ENCODE peak calls at places on chromosome 17, in nine cellular contexts. Y, B, Q, N, F, W, P, T and E are unnamed samples.

GRCh38 chr17:76359375-76359774 is 5.7 kb upstream of the PRPSAP1 start:
- DNase-seq in F (no peak), Y (no peak), B (no peak), W (no peak), N (no peak), T (no peak), P (no peak), Q (no peak), E (no peak)

GRCh38 chr17:78284146-78284545 is 52.7 kb downstream of the TMEM235 start:
- DNase-seq in W (no peak), F (no peak), T (no peak), Q (no peak), P (no peak), B (peak; percentile 55), N (no peak), Y (peak; percentile 95), E (no peak)

GRCh38 chr17:81043725-81044427 is 8.9 kb downstream of the BAIAP2 start:
- DNase-seq in B (peak; percentile 89), Y (no peak), F (peak; percentile 89), Q (no peak), T (peak; percentile 43), P (no peak), W (peak; percentile 46), N (peak; percentile 83), E (no peak)

GRCh38 chr17:37218849-37219248 is 156.9 kb upstream of the C17orf78 start:
- DNase-seq in T (no peak), P (no peak), B (no peak), W (no peak), Q (no peak), F (no peak), Y (no peak), N (no peak), E (no peak)

GRCh38 chr17:1752425-1752941 is 9.4 kb upstream of the SERPINF1 start:
- DNase-seq in Q (no peak), N (no peak), Y (peak; percentile 42), F (peak; percentile 41), W (no peak), B (peak; percentile 73), T (no peak), P (no peak), E (no peak)

GRCh38 chr17:39208893-39209292 is 8.8 kb downstream of the RPL19 start:
- DNase-seq in P (peak; percentile 53), T (peak; percentile 65), Q (no peak), N (no peak), B (peak; percentile 77), Y (peak; percentile 74), F (no peak), W (no peak), E (no peak)

GRCh38 chr17:55057184-55057583 is 88.6 kb downstream of the STXBP4 start:
- DNase-seq in T (no peak), Y (no peak), B (no peak), F (peak; percentile 59), N (no peak), P (no peak), W (no peak), Q (no peak), E (no peak)

GRCh38 chr17:58520843-58521430 is 6.5 kb upstream of the MTMR4 start:
- DNase-seq in F (peak; percentile 32), Y (peak; percentile 63), W (no peak), Q (peak; percentile 51), P (no peak), B (peak; percentile 90), N (no peak), T (peak; percentile 30), E (no peak)

GRCh38 chr17:47694018-47694817 is at the start of gene TBKBP1:
- DNase-seq in P (peak; percentile 57), Y (peak; percentile 81), W (peak; percentile 47), Q (peak; percentile 87), T (peak; percentile 69), N (no peak), F (peak; percentile 51), B (peak; percentile 96), E (peak; percentile 89)

GRCh38 chr17:40536731-40537171 is 28.5 kb downstream of the CCR7 start:
- DNase-seq in F (no peak), Y (no peak), B (no peak), Q (no peak), W (peak; percentile 72), P (peak; percentile 15), N (no peak), T (no peak), E (no peak)

GRCh38 chr17:49494399-49494798 is 694 bp upstream of the NGFR start:
- DNase-seq in P (no peak), W (no peak), Q (no peak), T (no peak), F (no peak), Y (no peak), N (no peak), B (no peak), E (no peak)

GRCh38 chr17:74813793-74814192 is 37.6 kb upstream of the NAT9 start:
- DNase-seq in W (no peak), N (no peak), F (no peak), B (no peak), T (no peak), Q (no peak), Y (no peak), P (no peak), E (no peak)

GRCh38 chr17:74815671-74816370 is 39.7 kb upstream of the NAT9 start:
- DNase-seq in W (no peak), N (no peak), Q (no peak), T (peak; percentile 85), P (no peak), Y (no peak), B (peak; percentile 92), F (no peak), E (no peak)

GRCh38 chr17:74812109-74812864 is 36.1 kb upstream of the NAT9 start:
- DNase-seq in B (no peak), Q (no peak), Y (no peak), N (no peak), W (no peak), T (no peak), P (no peak), F (no peak), E (no peak)

GRCh38 chr17:74815067-74815466 is 38.9 kb upstream of the NAT9 start:
- DNase-seq in T (no peak), B (no peak), N (no peak), Y (no peak), F (no peak), P (no peak), W (no peak), Q (no peak), E (no peak)

GRCh38 chr17:74814453-74814852 is 38.3 kb upstream of the NAT9 start:
- DNase-seq in Q (no peak), T (no peak), F (peak; percentile 27), N (no peak), Y (no peak), P (no peak), B (no peak), W (no peak), E (no peak)
- TF ChIP-seq CTCF in Q (no peak), T (peak; percentile 39), F (peak; percentile 52), N (peak; percentile 18), Y (no peak), P (no peak), B (no peak), W (no peak), E (no peak)

GRCh38 chr17:5608696-5609095 is 24.4 kb upstream of the NLRP1 start:
- DNase-seq in B (no peak), Y (no peak), T (no peak), Q (no peak), N (no peak), W (no peak), F (no peak), P (no peak), E (no peak)

GRCh38 chr17:5610956-5611355 is 26.6 kb upstream of the NLRP1 start:
- DNase-seq in F (no peak), P (no peak), Q (no peak), N (no peak), Y (peak; percentile 63), W (no peak), B (no peak), T (peak; percentile 11), E (no peak)

GRCh38 chr17:5607946-5608345 is 23.6 kb upstream of the NLRP1 start:
- DNase-seq in T (no peak), N (no peak), W (no peak), P (no peak), F (no peak), Q (no peak), B (no peak), Y (no peak), E (no peak)

DNA sequence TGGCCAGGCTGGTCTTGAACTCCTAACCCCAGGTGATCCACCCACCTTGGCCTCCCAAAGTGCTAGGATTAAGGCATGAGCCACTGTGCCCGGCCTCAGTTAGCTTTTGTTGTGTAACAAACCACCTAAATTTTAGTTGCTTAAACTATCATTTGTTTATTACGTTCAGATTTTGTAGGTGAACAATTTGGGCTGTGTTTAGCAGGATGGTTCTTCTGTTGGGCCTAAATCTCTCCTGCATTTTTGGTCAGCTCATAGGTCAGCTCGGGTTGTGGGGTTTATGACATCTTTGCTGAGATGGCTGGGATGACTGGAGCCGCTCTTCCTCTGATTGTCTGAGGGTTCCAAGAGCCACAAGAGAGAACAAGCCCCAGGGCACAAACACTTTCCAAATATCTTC is 21.1 kb upstream of the NLRP1 start:
- DNase-seq in B (no peak), T (no peak), F (no peak), W (no peak), P (no peak), Q (no peak), Y (no peak), N (no peak), E (no peak)
- TF ChIP-seq CTCF in B (no peak), T (no peak), F (no peak), W (no peak), P (no peak), Q (no peak), Y (no peak), N (no peak), E (no peak)

DNA sequence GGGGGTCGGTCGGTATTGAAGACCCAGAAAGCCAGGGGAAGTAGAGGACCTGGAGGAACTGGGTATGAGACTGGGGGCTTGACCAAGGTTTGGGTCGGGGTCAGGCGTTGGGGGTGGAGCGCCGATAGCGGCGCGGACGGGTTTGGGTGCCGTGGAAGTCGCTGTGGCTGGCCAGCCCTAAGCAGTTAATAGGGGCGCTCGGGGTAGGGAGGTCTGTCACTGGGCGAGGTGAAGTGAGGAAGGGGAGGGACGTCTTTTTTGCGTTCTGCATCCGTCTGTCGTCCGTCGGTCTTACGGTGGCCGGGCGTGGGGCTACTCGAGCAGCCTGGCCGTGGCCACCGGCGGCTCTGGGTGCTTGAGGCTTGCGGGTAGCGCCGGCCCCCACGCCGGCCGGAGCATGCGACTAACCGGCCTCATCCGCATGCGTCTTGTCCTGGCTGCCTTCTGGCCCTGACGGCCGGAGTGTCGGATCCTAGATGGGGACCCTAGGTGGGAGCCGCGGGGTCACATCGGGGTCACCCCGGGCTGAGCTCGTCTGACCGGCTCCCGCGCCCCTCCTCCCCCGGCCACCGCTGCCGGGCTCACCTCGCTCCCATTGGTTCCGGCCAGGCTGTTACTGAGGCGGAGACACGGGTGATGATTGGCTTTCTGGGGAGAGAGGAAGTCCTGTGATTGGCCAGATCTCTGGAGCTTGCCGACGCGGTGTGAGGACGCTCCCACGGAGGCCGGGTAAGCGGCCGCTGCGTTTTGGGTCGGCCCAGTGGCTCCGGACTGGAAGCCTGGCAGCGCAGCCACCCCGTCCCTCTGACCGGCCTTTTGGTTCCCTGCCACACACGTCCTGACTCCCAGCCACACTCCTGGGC is 10.3 kb upstream of the TMEM88 start:
- DNase-seq in N (peak; percentile 83), T (peak; percentile 94), P (peak; percentile 83), Y (peak; percentile 79), B (peak; percentile 99), F (peak; percentile 88), W (peak; percentile 90), Q (peak; percentile 79), E (no peak)
- TF ChIP-seq CTCF in N (no peak), T (no peak), P (no peak), Y (no peak), B (no peak), F (no peak), W (no peak), Q (no peak), E (no peak)

GRCh38 chr17:50861822-50862528 is 4.2 kb downstream of the TOB1 start:
- DNase-seq in B (no peak), Y (no peak), P (no peak), T (no peak), W (no peak), F (no peak), Q (no peak), N (no peak), E (no peak)
- TF ChIP-seq CTCF in B (no peak), Y (no peak), P (no peak), T (no peak), W (no peak), F (no peak), Q (no peak), N (no peak), E (no peak)